ENCODE peak calls at places on chromosomes 4 and X, in five cellular contexts. U is HCT116, K is prostate gland, G is body of pancreas, F is MM.1S. D is an unnamed sample.

GRCh38 chr4:146134761-146135160 is 40.8 kb upstream of the LSM6 start:
- DNase-seq in U (no peak), F (no peak), G (no peak), K (peak), D (no peak)

GRCh38 chr4:162959056-162959455 is 207.6 kb downstream of the NAF1 start:
- DNase-seq in F (no peak), U (peak), K (no peak), G (no peak), D (no peak)

GRCh38 chrX:64580605-64581004 is 185.4 kb upstream of the MTMR8 start:
- DNase-seq in F (no peak), G (no peak), K (no peak), U (no peak), D (no peak)

GRCh38 chr4:186248643-186249042 is 17.3 kb upstream of the F11 start:
- DNase-seq in G (no peak), U (no peak), K (no peak), F (no peak), D (no peak)

GRCh38 chr4:128512161-128512560 is 224.5 kb upstream of the PGRMC2 start:
- DNase-seq in U (no peak), G (no peak), F (no peak), K (no peak), D (no peak)

GRCh38 chrX:154481911-154482601 is 3.0 kb upstream of the LAGE3 start:
- DNase-seq in K (no peak), G (no peak), U (no peak), F (no peak), D (no peak)

GRCh38 chr4:153065286-153065685 is 129.2 kb downstream of the FHDC1 start:
- DNase-seq in K (peak), F (no peak), U (no peak), G (peak), D (no peak)

GRCh38 chr4:102403115-102403514 is 57.8 kb upstream of the SLC39A8 start:
- DNase-seq in F (no peak), K (no peak), U (no peak), G (no peak), D (no peak)

GRCh38 chr4:187444061-187444460 is 551.5 kb upstream of the ZFP42 start:
- DNase-seq in U (no peak), K (no peak), F (no peak), G (no peak), D (no peak)

GRCh38 chrX:104113237-104113965 is 1.1 kb downstream of the ZCCHC18 start:
- DNase-seq in F (peak), G (peak), U (no peak), K (peak), D (no peak)

GRCh38 chr4:118337954-118338353 is 14.8 kb downstream of the PRSS12 start:
- DNase-seq in F (no peak), U (no peak), K (no peak), G (no peak), D (no peak)

GRCh38 chr4:55887594-55887993 is 34.1 kb downstream of the EXOC1 start:
- DNase-seq in F (no peak), G (no peak), K (no peak), U (no peak), D (no peak)

GRCh38 chrX:11703855-11704254 is 38.1 kb upstream of the ARHGAP6 start:
- DNase-seq in K (no peak), G (no peak), U (no peak), F (no peak), D (no peak)

GRCh38 chr4:163528618-163529017 is 34.1 kb downstream of the TMA16 start:
- DNase-seq in U (no peak), K (no peak), F (no peak), G (no peak), D (no peak)

GRCh38 chrX:55524487-55524886 is 34.8 kb upstream of the USP51 start:
- DNase-seq in U (no peak), G (no peak), F (no peak), K (no peak), D (no peak)
- TF ChIP-seq CTCF in U (no peak), G (peak), F (no peak), K (no peak), D (no peak)

GRCh38 chrX:36683507-36683906 is 324.7 kb upstream of the FAM47C start:
- DNase-seq in G (no peak), F (no peak), U (no peak), K (no peak), D (no peak)

DNA sequence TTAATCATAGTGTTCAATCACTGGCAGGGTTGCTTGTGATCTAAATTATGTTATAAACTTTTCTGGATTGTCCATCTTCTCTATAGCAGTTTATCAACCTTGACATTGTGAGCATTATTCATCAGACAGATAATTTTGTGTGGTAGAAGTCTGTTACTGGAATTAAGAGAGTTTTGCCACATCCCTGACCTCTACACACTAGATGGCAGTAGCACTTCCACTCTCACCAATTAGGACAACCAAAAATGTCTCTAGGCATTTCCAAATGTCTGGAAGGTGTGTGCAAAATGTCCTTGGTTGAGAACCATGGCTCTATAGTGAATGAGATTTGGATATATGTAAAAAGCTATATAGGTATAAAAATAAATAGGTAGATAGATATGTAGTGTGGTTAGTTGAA is 324.1 kb upstream of the FAM47C start:
- DNase-seq in U (no peak), G (no peak), K (no peak), F (no peak), D (no peak)
- TF ChIP-seq CTCF in U (no peak), G (no peak), K (no peak), F (no peak), D (no peak)

DNA sequence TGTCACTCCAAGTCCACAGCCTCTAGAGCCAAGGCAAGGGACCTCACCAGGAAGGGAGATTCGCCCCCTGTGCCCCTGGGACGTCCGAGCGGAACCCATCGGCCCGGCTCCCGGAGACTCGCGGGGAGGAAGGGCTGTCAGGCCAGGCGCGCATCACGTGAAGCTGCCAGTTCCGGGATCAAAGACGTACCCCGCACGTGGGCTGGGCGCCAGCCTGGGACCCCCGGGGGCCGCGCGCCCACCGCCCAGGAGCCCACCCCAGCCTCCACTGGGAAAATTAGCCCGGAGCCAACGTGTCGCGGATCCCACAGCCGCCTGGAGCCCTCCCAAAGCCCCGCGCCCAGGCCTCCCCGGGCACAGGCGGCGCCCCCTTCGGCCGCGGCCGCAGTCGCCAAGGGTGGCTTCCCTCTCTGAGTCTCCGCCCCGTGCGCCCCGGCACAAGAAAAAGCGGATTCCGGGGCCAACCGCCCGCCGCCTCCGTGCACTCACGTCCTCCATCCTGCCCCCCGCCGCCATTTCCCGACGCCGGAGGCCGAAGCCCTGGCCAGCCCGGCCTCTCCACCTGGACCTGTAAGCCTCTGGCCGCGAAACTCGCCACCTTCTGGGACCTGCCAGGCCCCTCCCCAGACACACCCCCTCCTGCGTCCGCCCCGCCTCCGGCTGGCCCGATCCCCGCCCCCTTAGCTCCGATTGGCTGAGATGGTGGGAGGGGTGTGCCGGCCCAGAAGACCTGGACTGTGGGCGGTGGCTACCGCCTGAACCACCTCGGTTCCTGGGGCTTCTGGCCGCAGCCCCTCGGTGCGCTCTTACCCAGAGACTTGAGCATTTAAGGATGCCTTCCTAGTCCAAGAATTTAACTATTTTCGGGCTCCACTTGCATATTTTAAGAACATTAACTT is at the start of gene TMEM192:
- DNase-seq in U (peak), K (peak), G (peak), F (peak), D (peak)
- TF ChIP-seq CTCF in U (no peak), K (no peak), G (peak), F (peak), D (no peak)

DNA sequence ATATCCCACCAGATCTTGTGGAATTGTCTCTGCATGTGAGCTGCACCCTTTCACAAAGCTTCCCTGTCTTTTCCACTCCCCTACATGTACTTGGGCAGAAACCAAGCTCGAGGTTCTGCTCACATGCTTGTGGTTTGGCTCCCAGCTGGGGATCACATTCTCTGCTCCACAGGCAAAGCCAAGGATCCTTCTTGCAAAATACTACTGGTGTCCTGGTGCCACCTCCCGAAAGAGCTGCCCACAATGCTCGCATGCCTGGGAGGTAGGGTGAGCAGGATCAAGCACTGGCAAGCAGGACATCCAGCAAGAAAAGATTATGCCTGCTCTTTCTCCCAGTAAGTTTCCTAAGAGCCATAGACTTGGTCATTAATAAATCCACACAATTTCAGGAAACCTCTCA is 45.1 kb upstream of the PPARGC1A start:
- DNase-seq in K (peak), F (no peak), G (peak), U (no peak), D (no peak)
- TF ChIP-seq CTCF in K (no peak), F (no peak), G (no peak), U (no peak), D (no peak)

GRCh38 chr4:2586502-2586901 is 50.1 kb downstream of the FAM193A start:
- DNase-seq in U (no peak), G (no peak), F (no peak), K (no peak), D (no peak)
- TF ChIP-seq CTCF in U (no peak), G (no peak), F (no peak), K (no peak), D (no peak)

GRCh38 chr4:120055167-120055566 is 11.5 kb downstream of the MAD2L1 start:
- DNase-seq in K (no peak), U (no peak), F (no peak), G (no peak), D (no peak)

GRCh38 chr4:120057416-120057815 is 9.2 kb downstream of the MAD2L1 start:
- DNase-seq in F (no peak), U (no peak), K (no peak), G (no peak), D (no peak)

GRCh38 chr4:120053916-120054315 is 12.7 kb downstream of the MAD2L1 start:
- DNase-seq in F (no peak), K (no peak), G (no peak), U (no peak), D (no peak)

GRCh38 chr4:120055795-120056194 is 10.9 kb downstream of the MAD2L1 start:
- DNase-seq in U (no peak), G (no peak), F (no peak), K (no peak), D (no peak)

DNA sequence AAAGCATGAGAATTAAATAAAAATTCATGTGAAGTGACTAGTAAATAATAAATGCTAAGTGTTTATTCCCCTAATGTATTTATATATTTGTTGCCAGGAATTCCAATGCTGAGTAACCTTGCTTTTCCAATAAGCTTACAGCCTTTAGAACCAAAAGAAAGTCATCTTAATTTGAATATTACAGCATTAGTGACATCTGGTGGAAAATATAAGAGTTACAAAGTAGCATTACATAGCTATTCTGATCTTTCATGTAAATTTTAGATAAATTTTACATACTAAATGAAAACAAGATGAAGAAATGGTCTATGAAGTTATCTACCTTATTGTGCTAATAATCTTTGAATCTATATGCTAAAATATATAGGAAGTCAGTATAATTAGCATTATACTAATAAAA is 10.4 kb downstream of the MAD2L1 start:
- DNase-seq in U (no peak), G (no peak), F (peak), K (no peak), D (no peak)
- TF ChIP-seq CTCF in U (peak), G (peak), F (peak), K (no peak), D (no peak)

DNA sequence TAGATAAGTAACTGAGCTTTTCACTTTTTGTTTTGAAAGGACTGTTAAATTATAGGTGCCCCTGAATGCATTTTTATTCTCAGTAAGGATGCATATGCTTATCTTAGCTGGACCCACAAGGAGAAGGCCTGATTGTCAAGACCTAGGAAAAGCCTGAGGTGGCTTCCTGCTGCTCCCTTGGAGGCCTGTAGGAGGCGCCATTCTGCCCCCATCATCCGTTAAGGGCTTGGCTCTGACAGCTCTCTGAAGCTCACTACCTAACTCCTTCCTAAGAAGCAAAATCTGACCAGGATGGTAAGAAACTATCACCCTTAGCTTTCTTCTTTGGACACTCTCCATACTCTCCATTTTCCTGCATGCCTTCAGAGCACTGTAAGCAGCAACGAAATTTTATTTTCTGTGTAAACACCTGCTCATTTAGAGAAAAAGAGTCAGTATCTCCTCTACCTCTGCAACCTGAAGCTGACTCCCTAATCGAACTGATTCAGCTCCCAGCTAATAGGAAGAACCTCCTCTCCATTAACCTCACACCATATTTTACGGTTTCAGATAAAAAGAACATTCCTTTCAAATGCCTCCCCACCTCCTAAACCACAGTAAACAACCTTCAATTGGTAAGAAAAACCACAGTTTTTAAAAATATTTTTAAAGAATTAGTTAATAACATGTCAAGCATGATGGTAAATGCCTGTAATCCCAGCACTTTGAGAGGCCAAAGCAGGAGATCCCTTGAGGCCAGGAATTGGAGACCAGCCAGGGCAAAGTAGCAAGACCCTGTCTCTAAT is 73.4 kb upstream of the EDNRA start:
- DNase-seq in G (no peak), K (no peak), F (no peak), U (peak), D (no peak)
- TF ChIP-seq CTCF in G (no peak), K (no peak), F (peak), U (peak), D (no peak)

DNA sequence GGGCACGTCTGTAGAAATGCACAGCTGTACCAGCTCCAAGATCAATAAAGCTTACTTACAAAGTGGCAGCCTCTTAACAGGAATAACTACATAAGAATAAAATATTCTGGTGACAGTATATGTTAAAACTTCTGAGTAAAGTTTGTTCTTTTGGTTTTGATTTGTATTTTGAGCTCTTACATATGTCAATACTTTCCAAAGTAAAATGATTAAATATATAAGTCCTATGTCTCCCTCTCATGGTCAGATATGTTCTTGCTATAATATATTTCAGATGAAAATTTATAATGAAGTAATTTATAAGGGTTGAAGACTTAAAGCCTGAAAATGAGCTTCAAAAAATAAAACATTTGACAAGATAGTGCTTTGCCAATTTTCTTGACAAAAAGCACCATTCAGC is 254.4 kb downstream of the NPFFR2 start:
- DNase-seq in G (no peak), U (no peak), F (peak), K (no peak), D (no peak)
- TF ChIP-seq CTCF in G (peak), U (no peak), F (peak), K (peak), D (no peak)

GRCh38 chr4:91092398-91092955 is 965.3 kb downstream of the CCSER1 start:
- DNase-seq in G (no peak), K (peak), F (no peak), U (no peak), D (no peak)
- TF ChIP-seq CTCF in G (no peak), K (no peak), F (no peak), U (no peak), D (no peak)

GRCh38 chr4:15457401-15458201 is 12.1 kb upstream of the CC2D2A start:
- DNase-seq in F (peak), U (no peak), G (no peak), K (no peak), D (no peak)
- TF ChIP-seq CTCF in F (peak), U (peak), G (peak), K (peak), D (no peak)

D was measured in omental fat pad.